ENCODE peak calls at places on chromosomes 5 and 9, in eight cellular contexts. S is MM.1S, J is neural progenitor cell, U is astrocyte of the spinal cord, I is fibroblast of mammary gland, Q is kidney epithelial cell, D is cardiac muscle cell, B is fibroblast of lung. Y is an unnamed sample.

GRCh38 chr9:8600914-8601680 is 801.5 kb upstream of the DMAC1 start:
- DNase-seq in S (no peak), J (no peak), U (no peak), I (peak), Q (no peak), D (no peak), B (no peak), Y (peak)

GRCh38 chr9:27059406-27059805 is 49.6 kb upstream of the TEK start:
- DNase-seq in S (no peak), J (no peak), U (no peak), I (peak), Q (no peak), D (no peak), B (no peak), Y (no peak)

GRCh38 chr5:36482812-36483211 is 123.6 kb upstream of the SLC1A3 start:
- DNase-seq in S (no peak), J (no peak), U (no peak), I (no peak), Q (no peak), D (no peak), B (no peak), Y (no peak)

GRCh38 chr5:31593676-31594075 is 45.3 kb upstream of the PDZD2 start:
- DNase-seq in S (no peak), J (no peak), U (no peak), I (no peak), Q (no peak), D (no peak), B (no peak), Y (no peak)

GRCh38 chr5:66697796-66698564 is 101.8 kb downstream of the MAST4 start:
- DNase-seq in S (no peak), J (no peak), U (no peak), I (no peak), Q (no peak), D (no peak), B (no peak), Y (no peak)

GRCh38 chr9:21294325-21294724 is 10.8 kb downstream of the IFNA5 start:
- DNase-seq in S (no peak), J (no peak), U (peak), I (peak), Q (peak), D (no peak), B (peak), Y (no peak)

GRCh38 chr9:30677256-30677655 is 1707.2 kb upstream of the ACO1 start:
- DNase-seq in S (no peak), J (peak), U (no peak), I (no peak), Q (peak), D (no peak), B (no peak), Y (no peak)

GRCh38 chr5:86766103-86766502 is 148.4 kb downstream of the COX7C start:
- DNase-seq in S (no peak), J (no peak), U (no peak), I (no peak), Q (no peak), D (no peak), B (no peak), Y (no peak)

GRCh38 chr5:175363300-175363699 is 80.7 kb downstream of the DRD1 start:
- DNase-seq in S (no peak), J (no peak), U (no peak), I (no peak), Q (no peak), D (no peak), B (no peak), Y (no peak)

GRCh38 chr5:157026789-157027424 is 32.0 kb downstream of the HAVCR1 start:
- DNase-seq in S (peak), J (peak), U (no peak), I (peak), Q (no peak), D (peak), B (no peak), Y (no peak)

GRCh38 chr5:74493426-74493825 is 147.1 kb downstream of the ENC1 start:
- DNase-seq in S (no peak), J (no peak), U (no peak), I (no peak), Q (no peak), D (no peak), B (no peak), Y (no peak)

GRCh38 chr5:26872337-26872736 is 166.0 kb downstream of the CDH9 start:
- DNase-seq in S (no peak), J (no peak), U (no peak), I (no peak), Q (no peak), D (no peak), B (no peak), Y (no peak)

GRCh38 chr5:78251663-78252284 is 42.7 kb downstream of the AP3B1 start:
- DNase-seq in S (no peak), J (no peak), U (no peak), I (no peak), Q (no peak), D (no peak), B (no peak), Y (no peak)

GRCh38 chr5:133365326-133365725 is 247.0 kb downstream of the FSTL4 start:
- DNase-seq in S (no peak), J (peak), U (no peak), I (no peak), Q (no peak), D (peak), B (no peak), Y (no peak)

GRCh38 chr9:114409103-114409780 is 21.5 kb upstream of the AKNA start:
- DNase-seq in S (no peak), J (no peak), U (peak), I (no peak), Q (no peak), D (no peak), B (no peak), Y (peak)

GRCh38 chr9:33192493-33193245 is 25.5 kb upstream of the B4GALT1 start:
- DNase-seq in S (no peak), J (no peak), U (no peak), I (peak), Q (no peak), D (no peak), B (no peak), Y (no peak)

GRCh38 chr5:92613546-92613945 is 967.5 kb downstream of the NR2F1-AS1 start:
- DNase-seq in S (no peak), J (no peak), U (peak), I (peak), Q (no peak), D (no peak), B (peak), Y (peak)

GRCh38 chr5:110572709-110573108 is 153.8 kb downstream of the TMEM232 start:
- DNase-seq in S (no peak), J (no peak), U (no peak), I (no peak), Q (no peak), D (no peak), B (no peak), Y (no peak)

DNA sequence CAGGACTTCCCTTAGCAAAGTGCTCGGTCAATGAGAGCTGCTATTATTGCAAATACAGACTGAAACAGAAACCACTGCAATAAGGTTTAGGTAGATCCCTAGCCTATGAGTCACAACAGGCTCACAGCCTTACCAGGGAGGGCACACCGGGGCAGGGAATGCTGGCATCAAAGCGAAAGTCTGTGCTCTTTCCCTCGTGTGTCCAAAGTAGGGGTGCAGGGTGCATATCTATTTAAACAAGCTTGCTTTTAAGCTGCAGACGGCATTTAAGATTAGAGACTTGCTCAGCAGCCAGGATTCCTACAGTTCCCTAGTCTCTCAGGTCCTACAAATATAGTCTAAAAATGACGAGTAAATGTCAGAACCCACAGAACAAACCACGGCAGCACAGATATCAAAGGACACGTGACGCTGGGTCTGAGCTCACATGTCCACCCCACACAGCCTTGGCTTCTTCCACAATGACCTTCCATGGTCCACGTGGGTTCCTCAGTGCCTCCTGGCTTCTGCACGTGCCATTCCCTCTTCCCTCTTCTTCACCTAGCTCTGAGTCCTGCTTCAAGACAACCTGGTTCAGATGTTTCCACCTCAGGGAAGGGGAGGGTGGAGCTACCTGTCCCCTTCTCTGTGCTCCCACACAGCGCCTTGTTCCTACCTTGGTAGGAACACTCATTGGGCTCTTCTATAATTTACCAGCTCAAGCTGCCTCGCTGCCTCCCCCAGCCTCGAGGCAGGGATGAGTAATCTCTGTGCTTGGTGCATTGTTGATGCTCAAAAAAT is 193.2 kb downstream of the MAPKAP1 start:
- DNase-seq in S (peak), J (peak), U (peak), I (peak), Q (peak), D (no peak), B (peak), Y (peak)
- H3K4me3 ChIP-seq in S (peak), J (no peak), U (peak), I (no peak), Q (no peak), D (no peak), B (peak), Y (peak)

DNA sequence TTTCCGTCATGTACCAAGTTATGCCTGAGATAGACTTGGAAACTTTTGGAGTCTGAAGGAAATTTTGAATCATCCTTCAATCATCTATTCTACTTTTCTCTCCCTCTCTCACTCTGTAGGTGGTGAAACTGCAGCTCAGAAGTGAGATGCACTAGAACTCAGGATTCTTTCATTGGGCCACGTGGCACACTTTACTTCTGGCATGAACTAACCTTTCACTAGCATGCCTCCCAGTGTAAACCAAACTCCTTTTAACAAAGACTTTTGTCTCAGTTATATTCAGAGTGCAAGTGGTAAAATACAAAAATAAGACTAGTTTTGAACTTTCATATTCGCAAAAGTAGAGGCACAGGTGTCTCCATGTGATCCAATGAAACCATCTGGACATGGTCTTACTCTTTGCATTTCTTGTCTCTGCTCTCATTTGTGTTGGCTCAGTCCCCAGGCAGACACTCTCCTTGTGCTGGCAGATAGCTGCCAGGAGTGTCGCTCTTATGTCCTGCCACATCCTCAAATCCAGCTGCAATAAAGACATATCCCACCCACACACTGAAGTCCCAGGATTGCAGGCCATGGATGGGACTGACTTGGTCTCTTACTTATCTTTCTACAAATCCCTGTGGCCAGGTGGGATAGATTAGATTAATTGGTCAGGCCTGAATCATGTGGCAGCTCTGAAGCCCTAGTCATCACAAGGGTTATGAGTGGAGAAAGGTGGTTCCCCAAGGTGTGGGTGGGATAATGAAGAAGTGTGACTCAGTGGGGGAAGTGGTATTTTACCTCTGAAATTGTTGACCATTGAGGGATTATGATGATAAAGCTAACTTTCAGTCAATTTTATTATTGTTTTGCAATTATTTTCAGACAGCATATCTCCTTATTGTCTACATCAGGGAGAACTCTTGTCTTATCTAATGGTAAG is 267.5 kb downstream of the GABRB2 start:
- DNase-seq in S (no peak), J (no peak), U (no peak), I (no peak), Q (no peak), D (no peak), B (no peak), Y (no peak)
- TF ChIP-seq CTCF in S (no peak), J (no peak), U (no peak), I (no peak), Q (no peak), D (no peak), B (no peak), Y (no peak)

DNA sequence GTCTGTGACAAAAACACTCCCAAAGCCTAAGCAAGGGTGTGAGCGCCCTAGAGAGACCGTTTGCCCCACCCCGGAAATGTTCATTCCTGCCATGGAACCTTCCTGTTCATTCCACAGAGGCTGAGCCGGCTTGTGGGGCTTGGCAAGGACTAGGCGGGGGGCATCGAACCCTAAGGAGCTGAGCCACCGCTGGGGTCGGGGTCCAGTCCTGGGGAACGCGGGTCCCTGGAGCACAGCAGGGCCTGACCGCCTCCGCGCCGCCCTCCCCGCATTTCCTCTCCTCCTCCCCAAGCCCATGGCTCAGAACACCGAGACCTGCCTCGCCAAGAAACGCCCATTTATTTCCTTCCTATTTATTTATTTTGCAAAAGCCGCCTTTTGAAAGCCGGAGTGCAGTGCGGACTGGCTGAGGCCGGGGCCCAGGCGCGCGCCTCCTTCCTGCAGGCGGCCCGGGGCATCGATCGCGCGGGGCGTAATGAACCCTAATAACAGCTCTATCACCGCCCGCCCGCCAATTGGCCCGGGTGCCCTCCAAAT is 228.9 kb upstream of the IRX4 start:
- DNase-seq in S (no peak), J (no peak), U (no peak), I (no peak), Q (no peak), D (no peak), B (no peak), Y (no peak)
- H3K4me3 ChIP-seq in S (no peak), J (no peak), U (no peak), I (no peak), Q (no peak), D (no peak), B (no peak), Y (no peak)

GRCh38 chr9:133938086-133938485 is 54.0 kb downstream of the VAV2 start:
- DNase-seq in S (no peak), J (no peak), U (no peak), I (no peak), Q (no peak), D (no peak), B (no peak), Y (no peak)

GRCh38 chr9:133933426-133934026 is 58.6 kb downstream of the VAV2 start:
- DNase-seq in S (no peak), J (no peak), U (no peak), I (no peak), Q (no peak), D (no peak), B (no peak), Y (no peak)

GRCh38 chr9:133934512-133935221 is 57.5 kb downstream of the VAV2 start:
- DNase-seq in S (no peak), J (no peak), U (peak), I (peak), Q (no peak), D (no peak), B (no peak), Y (peak)

GRCh38 chr9:133937120-133937519 is 55.0 kb downstream of the VAV2 start:
- DNase-seq in S (no peak), J (no peak), U (peak), I (no peak), Q (no peak), D (no peak), B (no peak), Y (no peak)

GRCh38 chr9:133935328-133936040 is 56.6 kb downstream of the VAV2 start:
- DNase-seq in S (no peak), J (no peak), U (peak), I (peak), Q (peak), D (no peak), B (peak), Y (peak)
- TF ChIP-seq CTCF in S (no peak), J (no peak), U (peak), I (no peak), Q (peak), D (peak), B (peak), Y (no peak)

GRCh38 chr9:98215821-98216220 is 23.4 kb upstream of the CORO2A start:
- DNase-seq in S (no peak), J (peak), U (no peak), I (no peak), Q (no peak), D (peak), B (no peak), Y (peak)
- H3K4me3 ChIP-seq in S (no peak), J (no peak), U (no peak), I (no peak), Q (no peak), D (no peak), B (no peak), Y (no peak)

GRCh38 chr9:69548676-69549075 is 123.5 kb downstream of the APBA1 start:
- DNase-seq in S (no peak), J (no peak), U (no peak), I (no peak), Q (no peak), D (no peak), B (no peak), Y (no peak)

GRCh38 chr9:69549310-69550202 is 122.6 kb downstream of the APBA1 start:
- DNase-seq in S (peak), J (peak), U (peak), I (peak), Q (peak), D (peak), B (peak), Y (peak)

GRCh38 chr9:69542048-69542447 is 130.1 kb downstream of the APBA1 start:
- DNase-seq in S (no peak), J (peak), U (no peak), I (no peak), Q (no peak), D (no peak), B (no peak), Y (no peak)

GRCh38 chr9:69542942-69543704 is 129.0 kb downstream of the APBA1 start:
- DNase-seq in S (no peak), J (peak), U (peak), I (no peak), Q (no peak), D (peak), B (no peak), Y (no peak)

DNA sequence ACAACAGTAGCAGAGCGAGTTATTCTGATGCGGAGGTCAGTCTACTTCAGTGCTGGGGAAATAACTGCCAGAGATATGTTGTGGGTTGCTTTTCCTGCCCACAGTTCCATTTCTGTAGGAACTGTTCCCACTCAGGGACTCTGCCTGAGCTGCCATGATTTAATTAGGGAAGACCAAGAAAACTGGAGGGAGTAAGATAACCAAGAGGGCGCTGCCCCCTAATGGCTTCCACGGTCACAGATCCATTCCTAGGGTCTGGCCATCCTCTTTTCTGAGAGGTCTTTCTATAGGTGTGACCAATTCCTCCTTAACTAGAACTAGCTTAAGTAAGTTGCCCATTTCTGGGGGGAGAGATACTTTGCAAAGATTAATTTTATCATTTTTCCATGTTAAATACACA is 125.9 kb downstream of the APBA1 start:
- DNase-seq in S (no peak), J (peak), U (peak), I (peak), Q (no peak), D (peak), B (peak), Y (peak)
- TF ChIP-seq CTCF in S (peak), J (peak), U (peak), I (peak), Q (peak), D (peak), B (peak), Y (peak)

GRCh38 chr9:106892632-106893031 is 29.7 kb downstream of the ZNF462 start:
- DNase-seq in S (no peak), J (peak), U (peak), I (peak), Q (peak), D (peak), B (peak), Y (peak)

GRCh38 chr9:106891286-106891685 is 28.3 kb downstream of the ZNF462 start:
- DNase-seq in S (no peak), J (peak), U (no peak), I (no peak), Q (no peak), D (no peak), B (no peak), Y (no peak)

GRCh38 chr9:106890621-106891020 is 27.7 kb downstream of the ZNF462 start:
- DNase-seq in S (no peak), J (no peak), U (no peak), I (peak), Q (no peak), D (no peak), B (no peak), Y (peak)

GRCh38 chr9:106896695-106897094 is 33.7 kb downstream of the ZNF462 start:
- DNase-seq in S (no peak), J (no peak), U (no peak), I (no peak), Q (no peak), D (no peak), B (no peak), Y (peak)

DNA sequence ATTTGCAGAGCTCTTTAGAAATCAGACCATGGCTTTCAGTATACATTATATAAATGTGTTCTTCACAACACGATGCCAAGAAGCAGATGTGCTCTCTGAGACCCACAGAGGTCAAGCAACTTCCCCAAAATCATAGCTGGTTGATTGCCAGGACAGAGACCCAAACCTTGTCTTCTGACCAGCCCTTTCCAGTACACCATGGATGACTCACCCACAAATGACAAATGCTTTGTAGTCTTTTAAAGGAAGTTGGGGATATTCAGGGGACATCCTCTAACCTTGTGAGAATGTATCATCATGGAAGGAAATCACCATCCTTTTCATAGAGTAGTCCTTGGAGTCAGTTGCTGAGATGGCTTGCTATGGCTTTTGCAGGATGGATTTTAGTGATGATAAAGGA is 30.1 kb downstream of the ZNF462 start:
- DNase-seq in S (no peak), J (no peak), U (no peak), I (peak), Q (no peak), D (no peak), B (peak), Y (peak)
- H3K4me3 ChIP-seq in S (no peak), J (no peak), U (no peak), I (no peak), Q (no peak), D (no peak), B (no peak), Y (no peak)

DNA sequence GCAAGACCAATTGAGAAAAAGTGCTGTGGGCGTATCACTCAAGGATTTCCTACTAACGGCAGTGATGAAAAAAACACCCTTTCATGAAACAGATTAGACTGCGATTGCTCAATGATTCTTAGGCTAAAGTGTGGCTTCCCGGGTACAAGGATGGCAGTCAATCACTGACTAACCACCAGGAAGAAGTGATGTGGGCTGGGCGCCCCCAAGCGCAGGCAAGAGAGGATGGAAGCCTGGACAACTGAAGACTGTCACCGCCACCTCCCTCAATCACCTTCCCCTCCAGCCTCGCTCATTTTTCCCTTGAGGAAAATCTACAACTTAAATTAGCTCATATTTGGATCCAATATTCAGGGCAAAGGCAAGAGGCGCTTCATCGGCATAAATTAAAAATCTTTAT is 707.2 kb downstream of the MTRR start:
- DNase-seq in S (no peak), J (no peak), U (no peak), I (peak), Q (no peak), D (no peak), B (no peak), Y (no peak)
- TF ChIP-seq CTCF in S (no peak), J (no peak), U (no peak), I (no peak), Q (no peak), D (no peak), B (no peak), Y (no peak)